ENCODE peak calls at places on chromosome 10, in seven cellular contexts. Y, O, K, Q, V, R and W are unnamed samples.

GRCh38 chr10:12252882-12253546 is 57.0 kb downstream of the CDC123 start:
- DNase-seq in K (no peak), R (peak), Q (no peak), O (peak), V (no peak), Y (no peak), W (peak)

GRCh38 chr10:93548376-93549071 is 17.9 kb upstream of the FFAR4 start:
- DNase-seq in R (no peak), Y (no peak), O (no peak), K (peak), Q (no peak), V (no peak), W (peak)

GRCh38 chr10:29163746-29164145 is 125.1 kb upstream of the LYZL1 start:
- DNase-seq in Y (no peak), R (no peak), O (no peak), Q (no peak), K (peak), V (no peak), W (no peak)

GRCh38 chr10:89613582-89613981 is 31.5 kb downstream of the PANK1 start:
- DNase-seq in Q (no peak), O (no peak), K (peak), Y (no peak), V (no peak), R (no peak), W (no peak)

GRCh38 chr10:28459453-28460144 is 73.3 kb upstream of the WAC start:
- DNase-seq in Y (no peak), K (no peak), O (peak), R (no peak), Q (no peak), V (no peak), W (no peak)

GRCh38 chr10:108521827-108522503 is 1357.5 kb upstream of the SORCS1 start:
- DNase-seq in Y (no peak), K (no peak), V (no peak), O (no peak), R (no peak), Q (no peak), W (no peak)

GRCh38 chr10:56604624-56605023 is 243.6 kb upstream of the ZWINT start:
- DNase-seq in V (no peak), Y (no peak), Q (no peak), K (no peak), O (no peak), R (no peak), W (no peak)

GRCh38 chr10:113993489-113993932 is 50.2 kb upstream of the ADRB1 start:
- DNase-seq in Y (peak), R (no peak), K (no peak), V (no peak), O (no peak), Q (no peak), W (no peak)

GRCh38 chr10:74750848-74751274 is 75.5 kb upstream of the KAT6B start:
- DNase-seq in O (no peak), K (no peak), Q (no peak), V (no peak), R (no peak), Y (no peak), W (no peak)

GRCh38 chr10:3511483-3511882 is 273.5 kb downstream of the KLF6 start:
- DNase-seq in Q (no peak), Y (no peak), K (no peak), V (no peak), R (no peak), O (no peak), W (no peak)

GRCh38 chr10:26804418-26805393 is 56.1 kb downstream of the ABI1 start:
- DNase-seq in O (no peak), K (no peak), Y (no peak), R (peak), Q (no peak), V (no peak), W (no peak)

GRCh38 chr10:127556911-127557310 is 7.8 kb downstream of the NPS start:
- DNase-seq in O (peak), Q (peak), V (no peak), K (no peak), Y (no peak), R (peak), W (peak)

GRCh38 chr10:63467833-63468232 is 2.1 kb upstream of the JMJD1C start:
- DNase-seq in Q (no peak), K (no peak), Y (no peak), R (no peak), V (no peak), O (no peak), W (no peak)

GRCh38 chr10:28254290-28254985 is 48.4 kb downstream of the MPP7 start:
- DNase-seq in Q (no peak), Y (no peak), V (peak), O (no peak), R (no peak), K (peak), W (peak)

DNA sequence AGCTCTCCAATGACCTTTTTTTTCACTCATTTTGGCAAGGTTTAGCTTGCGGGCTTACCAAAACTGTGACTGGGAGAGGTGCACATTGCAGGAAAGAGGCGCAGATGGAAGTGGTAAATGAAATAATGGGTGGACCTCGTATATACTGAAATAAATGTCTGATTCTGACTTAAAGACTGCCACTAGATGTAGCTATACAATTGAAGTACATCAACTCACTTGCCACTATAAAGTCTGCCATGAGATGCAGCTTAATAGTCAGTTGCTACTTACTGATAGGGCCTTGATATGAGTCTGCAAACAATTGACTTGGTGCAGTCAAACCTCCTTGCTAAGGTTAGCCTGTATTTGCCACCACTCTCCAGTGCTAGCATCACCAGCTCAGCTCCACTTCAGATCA is 525.9 kb upstream of the MBL2 start:
- DNase-seq in O (no peak), Q (no peak), Y (no peak), V (no peak), R (no peak), K (no peak), W (no peak)
- TF ChIP-seq CTCF in O (no peak), Q (no peak), Y (no peak), V (no peak), R (no peak), K (no peak), W (no peak)

DNA sequence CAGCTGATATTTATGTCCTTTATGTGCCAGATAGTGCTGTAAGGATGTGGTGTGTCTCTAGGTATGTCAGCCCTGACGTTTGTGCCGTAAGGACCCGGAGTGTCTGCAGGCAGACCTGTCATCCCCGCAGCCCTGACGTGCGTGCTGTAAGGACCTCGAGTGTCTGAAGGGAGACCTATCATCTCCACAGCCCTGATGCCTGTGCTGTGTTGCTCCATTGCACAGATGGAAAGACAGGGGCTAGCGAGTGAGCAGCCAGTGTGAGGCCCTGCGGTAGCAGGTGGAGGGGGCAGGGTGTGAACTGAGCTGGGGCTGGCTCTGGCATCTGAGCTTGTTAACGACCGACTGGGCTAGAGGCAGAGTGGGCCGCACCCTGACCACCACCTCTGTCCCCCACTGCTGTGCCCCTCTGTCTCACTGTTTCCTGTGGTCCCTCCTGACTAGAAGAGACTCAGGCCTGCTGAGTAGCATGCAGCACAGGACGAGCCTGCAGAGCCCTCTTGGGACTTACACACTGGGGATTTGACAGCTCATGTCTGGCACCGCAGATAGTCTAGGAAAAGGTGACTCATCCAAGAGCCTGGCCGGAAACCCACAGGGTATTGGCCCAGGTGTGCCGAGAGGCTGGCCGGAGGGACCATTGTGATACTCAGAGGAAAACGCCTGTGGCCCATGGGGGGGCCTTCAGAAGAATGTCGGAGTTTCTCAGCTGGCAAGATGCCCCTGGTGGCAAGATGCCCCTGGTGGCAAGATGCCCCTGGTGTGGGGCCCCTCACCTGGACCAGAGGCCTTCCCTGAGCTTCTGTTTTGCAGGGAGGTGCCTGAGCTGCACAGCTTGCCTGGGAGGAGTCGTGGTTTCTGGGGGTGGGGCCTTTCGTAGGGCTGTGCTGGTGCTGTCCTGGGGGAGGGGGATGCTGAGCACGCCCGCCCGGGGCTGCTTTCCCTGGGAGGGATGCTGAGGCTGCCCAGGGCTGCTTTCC is 34.3 kb downstream of the INPP5A start:
- DNase-seq in V (peak), Q (no peak), O (peak), R (peak), K (peak), Y (no peak), W (peak)
- TF ChIP-seq CTCF in V (no peak), Q (no peak), O (peak), R (peak), K (no peak), Y (no peak), W (no peak)

GRCh38 chr10:17474595-17474994 is 20.2 kb upstream of the ST8SIA6 start:
- DNase-seq in O (no peak), Y (no peak), K (peak), V (no peak), R (no peak), Q (no peak), W (peak)
- TF ChIP-seq CTCF in O (no peak), Y (no peak), K (peak), V (no peak), R (no peak), Q (peak), W (peak)

GRCh38 chr10:103983367-103983911 is 16.5 kb downstream of the SLK start:
- DNase-seq in K (peak), O (no peak), V (no peak), Q (no peak), R (peak), Y (no peak), W (no peak)

GRCh38 chr10:103980246-103980906 is 13.4 kb downstream of the SLK start:
- DNase-seq in K (no peak), O (no peak), Q (no peak), V (no peak), Y (no peak), R (no peak), W (no peak)

GRCh38 chr10:103979530-103979929 is 12.6 kb downstream of the SLK start:
- DNase-seq in R (no peak), O (no peak), K (no peak), V (no peak), Q (no peak), Y (no peak), W (no peak)

GRCh38 chr10:103985726-103986125 is 18.8 kb downstream of the SLK start:
- DNase-seq in V (no peak), Y (no peak), Q (no peak), O (no peak), K (no peak), R (no peak), W (no peak)

DNA sequence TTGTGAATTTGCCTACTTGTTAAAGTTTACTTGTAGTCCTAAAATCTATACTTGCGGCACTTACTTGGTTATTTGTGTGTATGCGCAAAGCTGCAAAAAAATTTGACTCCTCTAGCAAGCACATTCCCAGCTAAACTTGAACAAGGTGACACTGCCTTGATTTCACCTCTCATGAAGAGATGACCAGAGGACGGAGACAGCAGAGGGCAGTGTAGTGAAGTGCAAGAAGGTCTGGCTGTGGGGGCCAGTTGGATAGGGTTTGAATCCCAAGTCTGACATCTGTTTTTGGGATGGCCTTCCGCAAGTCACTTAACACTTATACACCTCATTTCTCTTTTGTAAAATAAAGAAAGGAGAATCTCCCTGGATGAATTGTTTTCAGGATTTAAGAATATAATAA is 15.7 kb downstream of the SLK start:
- DNase-seq in O (peak), V (no peak), K (peak), R (no peak), Y (no peak), Q (no peak), W (no peak)
- TF ChIP-seq CTCF in O (peak), V (no peak), K (peak), R (no peak), Y (peak), Q (peak), W (no peak)

DNA sequence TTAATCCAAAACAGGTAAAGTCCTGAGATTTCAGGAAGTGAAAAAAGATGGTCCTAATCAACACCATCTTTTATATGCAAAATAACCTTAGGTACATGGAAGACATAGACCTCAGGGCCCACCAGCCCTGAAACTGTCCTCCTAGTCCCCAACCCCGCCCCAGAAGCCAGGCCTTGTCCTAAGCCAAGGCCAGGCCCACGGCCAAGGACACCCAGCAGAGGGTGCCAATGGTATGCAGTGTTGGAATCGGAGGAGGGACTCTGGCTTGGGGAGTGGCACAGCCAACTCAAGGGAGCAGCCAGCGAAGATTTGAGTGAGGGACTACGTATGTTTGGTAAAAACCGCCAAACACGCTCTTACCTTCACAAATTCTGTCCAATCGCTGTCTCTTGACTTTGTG is 96.7 kb downstream of the ZRANB1 start:
- DNase-seq in V (no peak), Y (peak), R (no peak), K (no peak), Q (no peak), O (peak), W (no peak)
- TF ChIP-seq CTCF in V (peak), Y (peak), R (peak), K (peak), Q (no peak), O (peak), W (no peak)

GRCh38 chr10:70588255-70588654 is 14.3 kb downstream of the PRF1 start:
- DNase-seq in Y (no peak), K (no peak), O (no peak), V (no peak), Q (no peak), R (no peak), W (no peak)
- TF ChIP-seq CTCF in Y (no peak), K (no peak), O (no peak), V (no peak), Q (no peak), R (no peak), W (no peak)